ENCODE peak calls at places on chromosomes 5 and 9, in ten cellular contexts. N is lower leg skin, S is tibial nerve, Q is retinal pigment epithelial cell, M is tibial artery, O is neuronal stem cell, L is transverse colon, D is Peyer's patch, K is lung, B is psoas muscle. A is an unnamed sample.

GRCh38 chr9:13278368-13279246 is 885 bp downstream of the MPDZ start:
- DNase-seq in N (peak; percentile 36), D (peak; percentile 51), B (peak; percentile 61), Q (no peak), L (peak; percentile 24), S (peak; percentile 31), M (peak; percentile 55), K (peak; percentile 47), O (peak; percentile 57), A (no peak)

GRCh38 chr5:14617441-14617840 is 35.8 kb downstream of the OTULINL start:
- DNase-seq in L (no peak), S (no peak), M (no peak), D (no peak), K (no peak), Q (no peak), N (no peak), B (no peak), O (no peak), A (no peak)

GRCh38 chr5:172362755-172363154 is 79.2 kb upstream of the UBTD2 start:
- DNase-seq in K (no peak), S (no peak), L (no peak), O (no peak), B (no peak), N (no peak), D (no peak), Q (no peak), M (no peak), A (no peak)

GRCh38 chr5:39273314-39273954 is 54.1 kb upstream of the FYB1 start:
- DNase-seq in O (no peak), M (no peak), B (no peak), D (no peak), L (no peak), K (no peak), Q (no peak), S (no peak), N (no peak), A (no peak)

GRCh38 chr5:132458226-132458560 is 32.4 kb downstream of the IRF1 start:
- DNase-seq in L (peak; percentile 3), O (no peak), D (no peak), N (no peak), Q (no peak), B (no peak), M (no peak), S (no peak), K (no peak), A (no peak)

GRCh38 chr5:6434737-6435136 is 13.9 kb upstream of the UBE2QL1 start:
- DNase-seq in K (no peak), L (no peak), B (no peak), O (no peak), Q (no peak), M (no peak), D (no peak), S (no peak), N (no peak), A (no peak)

GRCh38 chr9:83154087-83154736 is 91.3 kb upstream of the RASEF start:
- DNase-seq in B (no peak), O (no peak), S (no peak), N (no peak), L (no peak), Q (no peak), M (no peak), D (no peak), K (peak; percentile 42), A (peak; percentile 77)

GRCh38 chr5:4275232-4275631 is 679.6 kb downstream of the IRX1 start:
- DNase-seq in K (no peak), S (no peak), D (no peak), N (no peak), M (no peak), B (no peak), Q (no peak), L (no peak), O (no peak), A (no peak)

GRCh38 chr5:151150484-151151262 is 6.9 kb downstream of the ANXA6 start:
- DNase-seq in B (no peak), D (no peak), Q (no peak), M (no peak), O (no peak), N (no peak), K (no peak), L (peak; percentile 61), S (no peak), A (no peak)

GRCh38 chr5:148653271-148653839 is 972 bp downstream of the HTR4 start:
- DNase-seq in K (no peak), N (no peak), Q (no peak), L (no peak), B (no peak), O (no peak), S (no peak), M (no peak), D (peak; percentile 49), A (no peak)
- H3K4me3 ChIP-seq in K (no peak overlapping the region), N (no peak overlapping the region), Q (no peak overlapping the region), L (peak overlapping the region; percentile 83), B (no peak overlapping the region), O (no peak overlapping the region), S (peak overlapping the region; percentile 27), M (peak overlapping the region; percentile 35), D (peak overlapping the region; percentile 76), A (no peak overlapping the region)

GRCh38 chr9:133918123-133918813 is 73.9 kb downstream of the VAV2 start:
- DNase-seq in N (no peak), K (no peak), O (no peak), M (no peak), D (no peak), Q (no peak), S (no peak), L (no peak), B (no peak), A (no peak)
- H3K4me3 ChIP-seq in N (no peak overlapping the region), K (no peak overlapping the region), O (no peak overlapping the region), M (no peak overlapping the region), D (no peak overlapping the region), Q (no peak overlapping the region), S (no peak overlapping the region), L (no peak overlapping the region), B (no peak overlapping the region), A (no peak overlapping the region)

DNA sequence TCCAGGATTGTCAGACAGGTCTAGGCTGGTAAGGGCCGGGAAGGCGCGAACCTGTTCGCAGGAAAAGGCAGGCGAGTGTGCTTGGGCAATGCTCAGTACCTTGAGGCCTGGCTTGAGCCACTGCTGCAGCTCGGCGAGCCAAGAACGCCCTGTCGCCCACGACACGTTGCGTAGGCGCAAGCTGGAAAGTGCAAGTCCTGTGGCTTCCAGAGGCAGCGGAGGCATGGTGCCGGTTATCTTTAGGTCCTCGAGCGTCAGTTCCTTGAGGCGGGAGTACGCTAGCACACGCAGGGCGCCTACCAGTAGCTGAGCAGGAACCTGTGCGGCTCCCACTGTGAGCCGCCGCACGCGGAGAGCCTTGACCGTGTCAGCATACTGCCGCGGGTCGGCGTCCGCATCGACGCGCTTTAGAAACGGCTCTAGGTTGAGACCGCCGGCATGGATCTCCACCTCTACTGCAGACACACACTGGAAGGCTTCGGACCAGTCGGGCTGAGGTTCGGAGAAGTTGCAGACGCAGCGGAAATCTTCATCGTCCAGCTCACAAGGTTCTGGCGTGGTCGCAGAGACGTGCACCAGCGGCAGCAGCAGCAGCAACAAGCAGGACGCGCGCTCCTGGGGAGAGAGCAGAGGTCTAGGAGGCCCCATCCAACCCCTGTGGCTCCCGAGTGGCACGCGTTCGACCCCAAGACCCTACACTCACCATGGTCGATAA is 452 bp downstream of the CD14 start:
- DNase-seq in Q (no peak), D (peak; percentile 75), B (peak; percentile 68), N (no peak), O (no peak), L (peak; percentile 63), K (peak; percentile 61), M (peak; percentile 53), S (peak; percentile 23), A (no peak)
- H3K4me3 ChIP-seq in Q (peak overlapping the region; percentile 52), D (peak overlapping the region; percentile 71), B (peak overlapping the region; percentile 75), N (peak overlapping the region; percentile 23), O (no peak overlapping the region), L (peak overlapping the region; percentile 34), K (peak overlapping the region; percentile 43), M (peak overlapping the region; percentile 53), S (peak overlapping the region; percentile 58), A (peak overlapping the region; percentile 39)

GRCh38 chr5:181259283-181259682 is 1.7 kb downstream of the TRIM52 start:
- DNase-seq in D (no peak), B (no peak), K (no peak), M (no peak), O (no peak), L (no peak), Q (no peak), N (no peak), S (no peak), A (no peak)
- H3K4me3 ChIP-seq in D (peak overlapping the region; percentile 70), B (peak overlapping the region; percentile 100), K (peak overlapping the region; percentile 99), M (peak overlapping the region; percentile 83), O (peak overlapping the region; percentile 82), L (peak overlapping the region; percentile 78), Q (peak overlapping the region; percentile 96), N (no peak overlapping the region), S (peak overlapping the region; percentile 93), A (peak overlapping the region; percentile 67)

GRCh38 chr5:55219770-55220169 is 7.3 kb downstream of the MCIDAS start:
- DNase-seq in L (no peak), Q (no peak), S (no peak), B (no peak), O (no peak), K (no peak), D (no peak), M (no peak), N (no peak), A (no peak)
- H3K4me3 ChIP-seq in L (no peak overlapping the region), Q (no peak overlapping the region), S (no peak overlapping the region), B (no peak overlapping the region), O (no peak overlapping the region), K (no peak overlapping the region), D (no peak overlapping the region), M (no peak overlapping the region), N (no peak overlapping the region), A (no peak overlapping the region)

GRCh38 chr5:81334304-81335061 is 33.1 kb downstream of the ZCCHC9 start:
- DNase-seq in B (no peak), L (no peak), O (no peak), K (no peak), S (no peak), Q (no peak), M (no peak), D (no peak), N (no peak), A (no peak)
- H3K4me3 ChIP-seq in B (no peak overlapping the region), L (no peak overlapping the region), O (no peak overlapping the region), K (no peak overlapping the region), S (no peak overlapping the region), Q (no peak overlapping the region), M (no peak overlapping the region), D (no peak overlapping the region), N (no peak overlapping the region), A (no peak overlapping the region)